ENCODE peak calls at places on chromosomes 4 and X, in eight cellular contexts. L, R, Z, P, E, U, A and G are unnamed samples.

GRCh38 chr4:71229477-71230257 is 109.2 kb upstream of the SLC4A4 start:
- DNase-seq in Z (peak), L (peak), P (peak), R (no peak), U (no peak), E (no peak), A (no peak), G (peak)

GRCh38 chr4:1299301-1299860 is 9.7 kb downstream of the MAEA start:
- DNase-seq in Z (no peak), A (no peak), P (no peak), R (no peak), E (no peak), L (no peak), U (no peak), G (no peak)

GRCh38 chr4:134862116-134862515 is 660.5 kb upstream of the PABPC4L start:
- DNase-seq in L (no peak), Z (no peak), U (no peak), R (no peak), A (no peak), P (peak), E (no peak), G (peak)

GRCh38 chrX:119692241-119693031 is 532 bp downstream of the SEPTIN6 start:
- DNase-seq in R (no peak), P (peak), L (peak), A (no peak), Z (peak), E (no peak), U (no peak), G (peak)

GRCh38 chr4:184280104-184280503 is 62.4 kb upstream of the ENPP6 start:
- DNase-seq in R (no peak), A (no peak), L (no peak), U (no peak), E (peak), Z (no peak), P (no peak), G (no peak)

GRCh38 chrX:110732274-110732673 is 63.3 kb downstream of the CHRDL1 start:
- DNase-seq in P (peak), Z (no peak), R (no peak), L (no peak), E (no peak), A (no peak), U (no peak), G (no peak)

GRCh38 chr4:76388160-76388908 is 32.6 kb downstream of the CCDC158 start:
- DNase-seq in A (no peak), U (no peak), P (no peak), R (no peak), Z (no peak), E (no peak), L (no peak), G (no peak)

GRCh38 chr4:100372432-100372831 is 145.4 kb downstream of the EMCN start:
- DNase-seq in Z (no peak), P (no peak), L (no peak), A (no peak), R (no peak), E (no peak), U (no peak), G (peak)

GRCh38 chr4:76494243-76494642 is 59.2 kb downstream of the SHROOM3 start:
- DNase-seq in P (peak), E (no peak), A (no peak), Z (no peak), U (no peak), R (no peak), L (no peak), G (no peak)

GRCh38 chr4:74365761-74366160 is 816 bp downstream of the EREG start:
- DNase-seq in U (no peak), A (no peak), R (no peak), Z (no peak), E (no peak), P (peak), L (no peak), G (peak)

GRCh38 chr4:169070895-169071218 is 60.8 kb upstream of the CBR4 start:
- DNase-seq in R (no peak), U (no peak), E (no peak), Z (no peak), L (no peak), A (no peak), P (no peak), G (peak)

GRCh38 chr4:130359537-130359936 is 1263.6 kb downstream of the C4orf33 start:
- DNase-seq in R (no peak), P (peak), L (no peak), A (no peak), U (no peak), Z (peak), E (no peak), G (peak)

GRCh38 chr4:154441982-154442381 is 49.6 kb downstream of the DCHS2 start:
- DNase-seq in R (no peak), P (no peak), L (no peak), E (no peak), U (no peak), Z (no peak), A (no peak), G (no peak)

GRCh38 chr4:8395504-8395903 is 45.0 kb downstream of the ACOX3 start:
- DNase-seq in P (no peak), U (no peak), Z (no peak), R (peak), L (no peak), A (no peak), E (no peak), G (no peak)

GRCh38 chr4:158410272-158410671 is 111.4 kb upstream of the RXFP1 start:
- DNase-seq in A (peak), Z (peak), R (no peak), L (no peak), U (no peak), P (peak), E (no peak), G (peak)

GRCh38 chr4:116878280-116878679 is 207.1 kb downstream of the TRAM1L1 start:
- DNase-seq in E (no peak), L (no peak), A (no peak), Z (no peak), R (no peak), P (no peak), U (no peak), G (no peak)

GRCh38 chr4:116882503-116882902 is 202.9 kb downstream of the TRAM1L1 start:
- DNase-seq in A (no peak), R (no peak), Z (no peak), U (no peak), P (no peak), L (no peak), E (no peak), G (no peak)

GRCh38 chr4:116881077-116881476 is 204.3 kb downstream of the TRAM1L1 start:
- DNase-seq in U (no peak), L (no peak), P (no peak), E (no peak), R (no peak), A (no peak), Z (no peak), G (no peak)

GRCh38 chr4:116877069-116877468 is 208.3 kb downstream of the TRAM1L1 start:
- DNase-seq in Z (no peak), P (no peak), E (no peak), R (no peak), L (no peak), U (no peak), A (no peak), G (no peak)

DNA sequence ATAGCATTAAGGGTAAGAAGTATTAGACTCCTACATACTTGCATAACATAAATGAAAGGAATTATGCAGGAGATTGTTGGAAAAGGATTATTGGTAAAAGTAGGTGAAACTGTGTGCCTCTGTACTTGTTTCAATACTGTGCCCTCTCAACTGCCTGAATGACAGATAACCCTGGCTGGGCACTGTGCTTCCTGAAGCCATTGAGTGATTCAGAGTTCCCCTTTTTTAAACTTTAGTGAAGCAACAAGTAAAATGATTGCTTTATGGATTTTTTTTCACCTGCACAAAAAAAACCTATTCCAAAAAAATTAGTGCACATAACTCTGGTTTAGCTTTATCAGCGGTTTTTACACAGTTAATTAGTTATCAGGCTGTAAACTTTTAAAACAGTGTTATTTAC is 204.8 kb downstream of the TRAM1L1 start:
- DNase-seq in E (no peak), L (no peak), P (no peak), R (no peak), A (no peak), Z (no peak), U (no peak), G (no peak)
- TF ChIP-seq CTCF in E (no peak), L (no peak), P (no peak), R (no peak), A (no peak), Z (no peak), U (no peak), G (no peak)

GRCh38 chrX:154428176-154429171 is at the start of gene ATP6AP1:
- DNase-seq in P (peak), Z (peak), A (peak), E (peak), R (no peak), L (peak), U (peak), G (peak)
- TF ChIP-seq CTCF in P (no peak), Z (no peak), A (no peak), E (no peak), R (peak), L (no peak), U (no peak), G (no peak)

GRCh38 chr4:140600408-140600807 is 31.6 kb upstream of the UCP1 start:
- DNase-seq in A (no peak), L (no peak), R (no peak), P (no peak), U (no peak), E (no peak), Z (no peak), G (no peak)

GRCh38 chr4:140595065-140595464 is 26.3 kb upstream of the UCP1 start:
- DNase-seq in R (no peak), U (no peak), P (peak), A (no peak), L (no peak), E (no peak), Z (no peak), G (peak)
- TF ChIP-seq CTCF in R (peak), U (peak), P (peak), A (peak), L (no peak), E (no peak), Z (peak), G (peak)

GRCh38 chrX:405149-405548 is 18.4 kb upstream of the PPP2R3B start:
- DNase-seq in U (no peak), R (no peak), P (no peak), E (no peak), A (no peak), Z (no peak), L (no peak), G (no peak)
- TF ChIP-seq CTCF in U (no peak), R (no peak), P (no peak), E (no peak), A (no peak), Z (no peak), L (no peak), G (no peak)

GRCh38 chrX:8319359-8319758 is 145.3 kb upstream of the VCX3B start:
- DNase-seq in U (no peak), R (no peak), P (no peak), E (no peak), A (no peak), L (no peak), Z (no peak), G (no peak)

DNA sequence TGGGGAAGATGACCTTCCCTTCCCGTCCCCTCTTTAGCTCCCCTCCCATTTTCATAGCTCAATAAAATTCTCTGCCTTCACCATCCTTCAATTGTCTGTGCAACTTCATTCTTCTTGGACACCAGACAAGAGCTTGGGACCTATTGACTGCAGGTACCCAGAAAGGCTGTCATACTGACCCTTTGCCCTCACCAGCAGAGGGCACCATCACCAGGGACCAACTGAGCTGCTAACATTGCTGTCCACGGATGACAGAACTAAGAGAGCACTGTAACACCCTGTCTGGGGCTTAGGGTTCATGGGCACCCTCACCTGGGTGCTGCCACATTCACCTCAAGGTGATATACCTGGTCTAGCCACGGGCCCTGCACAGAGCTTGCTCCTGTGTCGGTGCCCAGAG is 141.3 kb upstream of the VCX3B start:
- DNase-seq in L (no peak), U (no peak), Z (no peak), E (no peak), R (no peak), A (no peak), P (no peak), G (no peak)
- TF ChIP-seq CTCF in L (no peak), U (no peak), Z (peak), E (no peak), R (no peak), A (no peak), P (no peak), G (no peak)

GRCh38 chrX:2967998-2968909 is 38.1 kb upstream of the ARSH start:
- DNase-seq in R (no peak), L (peak), A (no peak), P (peak), U (no peak), E (no peak), Z (peak), G (peak)
- TF ChIP-seq CTCF in R (peak), L (no peak), A (no peak), P (no peak), U (no peak), E (no peak), Z (peak), G (peak)

DNA sequence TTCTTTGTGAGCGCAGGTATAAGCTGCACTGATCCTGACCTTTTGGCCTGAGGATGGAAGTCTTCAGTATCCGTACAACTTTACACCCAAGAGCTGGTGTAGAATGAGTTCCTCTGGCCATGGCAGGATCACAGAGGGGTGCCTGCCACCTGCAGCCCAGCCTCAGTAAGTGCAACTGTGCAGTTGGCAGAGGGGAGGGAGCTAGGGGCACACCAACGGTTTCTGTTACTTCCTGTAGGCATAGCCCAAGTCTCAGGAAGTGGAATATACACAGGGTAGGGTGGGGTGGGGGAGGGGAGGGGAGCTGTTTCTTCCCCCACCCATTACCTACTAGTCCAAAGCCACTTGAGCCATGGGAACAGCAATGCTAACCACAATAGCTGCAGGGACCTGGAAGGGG is 85.4 kb upstream of the GBA3 start:
- DNase-seq in A (peak), U (no peak), P (peak), E (no peak), R (no peak), Z (no peak), L (no peak), G (peak)
- TF ChIP-seq CTCF in A (peak), U (peak), P (peak), E (peak), R (peak), Z (peak), L (peak), G (peak)

GRCh38 chrX:45843518-45843917 is 642.8 kb upstream of the DIPK2B start:
- DNase-seq in Z (no peak), P (peak), U (no peak), E (no peak), R (no peak), A (no peak), L (no peak), G (peak)
- TF ChIP-seq CTCF in Z (no peak), P (peak), U (peak), E (peak), R (peak), A (peak), L (no peak), G (peak)

GRCh38 chr4:89837385-89837995 is 529 bp upstream of the SNCA start:
- DNase-seq in U (no peak), R (no peak), E (no peak), L (peak), Z (peak), A (no peak), P (peak), G (peak)
- TF ChIP-seq CTCF in U (no peak), R (peak), E (no peak), L (no peak), Z (peak), A (no peak), P (no peak), G (peak)

GRCh38 chr4:29073571-29073970 is 1646.6 kb upstream of the PCDH7 start:
- DNase-seq in L (no peak), A (no peak), E (no peak), P (no peak), R (no peak), Z (no peak), U (no peak), G (no peak)

GRCh38 chr4:29079260-29079659 is 1640.9 kb upstream of the PCDH7 start:
- DNase-seq in R (no peak), E (no peak), L (no peak), P (no peak), Z (no peak), U (no peak), A (no peak), G (no peak)

GRCh38 chr4:29075366-29075765 is 1644.8 kb upstream of the PCDH7 start:
- DNase-seq in P (no peak), R (no peak), E (no peak), Z (no peak), U (no peak), L (no peak), A (no peak), G (no peak)
- TF ChIP-seq CTCF in P (no peak), R (no peak), E (no peak), Z (no peak), U (no peak), L (no peak), A (no peak), G (no peak)